ENCODE peak calls at places on chromosome 7, in six cellular contexts. U, B, W, H, L and F are unnamed samples.

GRCh38 chr7:123615344-123615743 is 13.7 kb downstream of the ASB15 start:
- DNase-seq in H (no peak), W (no peak), B (no peak), U (no peak), L (no peak), F (no peak)

GRCh38 chr7:99261646-99262045 is 11.0 kb upstream of the MYH16 start:
- DNase-seq in U (no peak), H (no peak), L (no peak), B (no peak), W (no peak), F (no peak)

GRCh38 chr7:63067897-63068585 is 930.6 kb upstream of the ZNF722 start:
- DNase-seq in U (no peak), L (no peak), H (no peak), W (no peak), B (peak), F (no peak)

GRCh38 chr7:134780166-134780853 is 876 bp downstream of the CALD1 start:
- DNase-seq in W (no peak), H (no peak), L (no peak), B (no peak), U (no peak), F (no peak)

GRCh38 chr7:20340839-20341238 is 10.1 kb downstream of the ITGB8 start:
- DNase-seq in B (peak), H (no peak), W (no peak), L (no peak), U (no peak), F (no peak)

GRCh38 chr7:96654630-96655188 is 54.9 kb downstream of the SEM1 start:
- DNase-seq in B (no peak), W (no peak), L (no peak), H (peak), U (no peak), F (no peak)

GRCh38 chr7:21370283-21370982 is 57.5 kb upstream of the SP4 start:
- DNase-seq in U (no peak), B (no peak), L (no peak), H (no peak), W (no peak), F (no peak)

GRCh38 chr7:148975896-148976295 is 52.4 kb downstream of the PDIA4 start:
- DNase-seq in H (no peak), W (peak), U (no peak), L (no peak), B (no peak), F (no peak)

GRCh38 chr7:64877714-64878610 is 25.1 kb upstream of the ZNF273 start:
- DNase-seq in W (no peak), H (no peak), L (no peak), B (no peak), U (no peak), F (no peak)

GRCh38 chr7:95977994-95978393 is 205.6 kb downstream of the DYNC1I1 start:
- DNase-seq in H (no peak), B (no peak), U (no peak), L (no peak), W (no peak), F (no peak)

GRCh38 chr7:138067774-138068173 is 8.5 kb upstream of the AKR1D1 start:
- DNase-seq in L (no peak), U (no peak), H (no peak), B (no peak), W (no peak), F (no peak)

GRCh38 chr7:129853661-129854268 is 99.0 kb downstream of the UBE2H start:
- DNase-seq in H (peak), L (no peak), W (no peak), B (no peak), U (no peak), F (no peak)

GRCh38 chr7:100393233-100393905 is 20.1 kb downstream of the PILRA start:
- DNase-seq in U (no peak), W (no peak), B (no peak), H (no peak), L (no peak), F (no peak)

GRCh38 chr7:32390210-32390609 is 100.0 kb downstream of the LSM5 start:
- DNase-seq in B (no peak), L (no peak), U (no peak), H (no peak), W (no peak), F (no peak)

GRCh38 chr7:108072739-108073138 is 57.4 kb downstream of the LAMB4 start:
- DNase-seq in L (no peak), H (no peak), W (no peak), U (no peak), B (no peak), F (no peak)

GRCh38 chr7:103341466-103341865 is 3.1 kb downstream of the DNAJC2 start:
- DNase-seq in U (no peak), B (no peak), W (no peak), H (no peak), L (no peak), F (no peak)

GRCh38 chr7:103344453-103345149 is at the start of gene DNAJC2:
- DNase-seq in L (peak), H (peak), W (peak), B (peak), U (peak), F (peak)

GRCh38 chr7:103347507-103348267 is at the start of gene PSMC2:
- DNase-seq in W (peak), L (peak), H (peak), B (peak), U (peak), F (peak)

GRCh38 chr7:103343758-103344452 is 662 bp downstream of the DNAJC2 start:
- DNase-seq in W (no peak), B (peak), L (no peak), U (peak), H (no peak), F (no peak)

DNA sequence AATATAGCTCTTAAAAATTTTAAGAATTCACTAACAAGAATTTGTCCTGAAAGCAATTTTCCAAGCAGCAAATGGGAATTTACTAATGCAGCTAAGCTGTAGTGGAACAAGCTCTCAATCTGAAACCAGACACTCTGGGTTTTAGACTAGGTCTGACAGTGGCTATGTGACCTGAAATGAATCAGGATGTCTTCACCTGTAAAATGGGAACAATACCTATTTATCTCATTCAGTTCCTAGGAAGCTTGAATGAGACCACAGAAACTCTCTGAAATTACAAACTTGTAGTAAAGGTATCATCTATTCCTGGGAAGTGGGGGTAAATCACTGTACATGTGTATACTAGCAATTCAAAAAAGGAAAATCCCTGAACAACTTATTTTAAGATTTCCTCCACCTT is 1.2 kb downstream of the DNAJC2 start:
- DNase-seq in H (no peak), B (no peak), L (no peak), W (no peak), U (no peak), F (no peak)
- H3K27ac ChIP-seq in H (no peak), B (no peak), L (no peak), W (peak), U (peak), F (no peak)

DNA sequence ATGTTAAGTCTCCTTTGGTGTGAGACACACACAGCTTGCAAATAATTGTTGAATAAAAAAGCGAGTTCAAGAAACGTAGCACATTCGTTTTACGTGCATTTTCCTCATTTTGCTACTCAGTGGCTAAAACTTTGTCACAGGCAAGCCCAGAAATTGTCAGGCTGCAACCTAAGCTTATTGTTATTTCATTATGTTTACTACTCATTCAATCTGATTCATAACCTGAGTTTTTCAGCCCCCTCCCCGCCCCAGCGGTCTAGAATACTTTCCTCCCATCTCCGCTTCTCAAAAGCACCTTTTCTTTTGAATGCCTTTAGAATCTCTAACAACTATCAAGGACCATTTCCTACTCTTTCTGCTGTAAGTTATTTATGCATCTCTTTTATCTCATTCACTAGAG is 1.1 kb downstream of the FAM133B start:
- DNase-seq in L (no peak), B (no peak), H (no peak), U (no peak), W (no peak), F (no peak)
- H3K27ac ChIP-seq in L (no peak), B (peak), H (no peak), U (peak), W (peak), F (peak)

DNA sequence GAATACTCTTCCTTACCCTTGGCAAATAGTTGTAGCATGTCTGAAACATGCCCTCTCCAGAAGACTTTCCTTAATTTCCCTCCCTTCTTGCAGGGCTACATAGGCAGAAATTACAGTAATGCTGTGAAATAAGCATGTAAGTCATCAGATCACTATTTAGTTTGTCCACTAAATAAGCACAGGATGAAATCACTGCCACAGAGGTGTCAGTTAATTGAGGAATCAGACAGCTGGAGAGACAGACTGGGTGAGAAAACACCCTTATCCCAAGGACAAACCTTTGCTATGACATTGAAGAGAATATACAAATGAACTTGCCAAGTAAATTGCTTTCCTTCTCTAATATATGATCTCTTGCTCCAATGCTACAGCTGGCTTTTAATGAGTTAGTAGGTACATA is 129.3 kb downstream of the CHRM2 start:
- DNase-seq in B (no peak), H (no peak), W (no peak), U (no peak), L (no peak), F (no peak)
- H3K27ac ChIP-seq in B (no peak), H (no peak), W (no peak), U (no peak), L (peak), F (no peak)

GRCh38 chr7:873367-874002 is 2.9 kb upstream of the GET4 start:
- DNase-seq in B (peak), W (peak), U (peak), H (peak), L (peak), F (peak)

GRCh38 chr7:875476-876076 is 778 bp upstream of the GET4 start:
- DNase-seq in B (no peak), U (no peak), L (peak), H (peak), W (peak), F (no peak)

GRCh38 chr7:876077-876971 is at the start of gene GET4:
- DNase-seq in L (peak), U (peak), B (peak), W (peak), H (peak), F (peak)

GRCh38 chr7:875051-875450 is 1.3 kb upstream of the GET4 start:
- DNase-seq in H (no peak), W (no peak), L (no peak), U (no peak), B (no peak), F (no peak)

GRCh38 chr7:874036-874749 is 2.2 kb upstream of the GET4 start:
- DNase-seq in B (peak), H (no peak), W (no peak), U (no peak), L (no peak), F (no peak)
- H3K27ac ChIP-seq in B (peak), H (peak), W (peak), U (peak), L (peak), F (peak)

DNA sequence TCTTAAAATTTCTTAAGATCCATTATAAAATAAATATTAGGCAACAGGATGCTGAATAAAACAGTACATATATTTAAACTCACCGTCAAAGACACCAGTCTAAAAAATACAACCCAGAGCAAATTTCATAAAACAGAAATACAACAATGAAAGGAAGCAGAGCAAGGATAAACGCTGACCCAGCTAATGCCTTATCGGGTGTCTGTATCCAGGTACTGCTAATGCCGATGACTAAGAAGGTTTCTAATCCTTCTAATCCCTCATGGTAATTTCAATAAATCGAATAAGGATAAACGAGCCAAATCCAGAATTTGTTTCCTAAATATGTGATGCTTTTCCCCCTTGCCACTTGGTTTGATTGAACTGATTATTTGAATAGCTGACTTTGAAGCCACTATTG is 1.7 kb downstream of the HYCC1 start:
- DNase-seq in W (no peak), U (no peak), B (no peak), L (no peak), H (no peak), F (no peak)
- H3K27ac ChIP-seq in W (no peak), U (peak), B (no peak), L (no peak), H (no peak), F (no peak)

GRCh38 chr7:22718200-22718711 is 8.7 kb upstream of the IL6 start:
- DNase-seq in B (no peak), W (no peak), L (no peak), H (no peak), U (no peak), F (no peak)

GRCh38 chr7:22720791-22721786 is 5.9 kb upstream of the IL6 start:
- DNase-seq in W (no peak), H (no peak), L (no peak), U (no peak), B (no peak), F (no peak)

GRCh38 chr7:22715969-22716368 is 11.0 kb upstream of the IL6 start:
- DNase-seq in B (no peak), H (no peak), L (no peak), U (no peak), W (no peak), F (no peak)

GRCh38 chr7:22717760-22718159 is 9.2 kb upstream of the IL6 start:
- DNase-seq in U (no peak), L (no peak), W (no peak), B (no peak), H (no peak), F (no peak)

GRCh38 chr7:22718911-22719420 is 8.0 kb upstream of the IL6 start:
- DNase-seq in L (no peak), W (no peak), B (no peak), U (no peak), H (no peak), F (no peak)
- H3K27ac ChIP-seq in L (no peak), W (peak), B (no peak), U (no peak), H (no peak), F (no peak)